ENCODE peak calls at places on chromosomes 3 and 15, in ten cellular contexts. I is NAMALWA; H is activated gamma-delta T cell; F is AG08396; M is NCI-H510A treated with DMSO at 0.1 percent for 48 hours; Y is T-helper 1 cell; E is upper lobe of right lung; V is cardiac muscle cell; L is posterior vena cava; J is stimulated activated CD4-positive, alpha-beta T cell treated with anti-CD3 and anti-CD28 coated beads, Interleukin-2, amount 100 ng/mL, for 4 hours. N is an unnamed sample.

GRCh38 chr15:73716417-73716816 is 32.2 kb downstream of the CD276 start:
- DNase-seq in I (no peak), H (no peak), F (no peak), M (peak; percentile 2), Y (no peak), E (peak; percentile 89), V (peak; percentile 58), L (no peak), J (no peak), N (no peak)

GRCh38 chr3:161915283-161915682 is 418.7 kb downstream of the OTOL1 start:
- DNase-seq in I (no peak), H (no peak), F (no peak), M (no peak), Y (no peak), E (no peak), V (no peak), L (no peak), J (no peak), N (no peak)

GRCh38 chr3:10601131-10601856 is 95.9 kb upstream of the ATP2B2 start:
- DNase-seq in I (no peak), H (no peak), F (no peak), M (no peak), Y (no peak), E (no peak), V (no peak), L (peak; percentile 64), J (no peak), N (no peak)

GRCh38 chr15:66819084-66819483 is 117.0 kb downstream of the SMAD6 start:
- DNase-seq in I (no peak), H (no peak), F (no peak), M (no peak), Y (no peak), E (peak; percentile 68), V (no peak), L (no peak), J (no peak), N (no peak)

GRCh38 chr15:99504823-99505551 is 60.8 kb upstream of the MEF2A start:
- DNase-seq in I (peak; percentile 77), H (no peak), F (no peak), M (no peak), Y (no peak), E (no peak), V (no peak), L (no peak), J (no peak), N (peak; percentile 90)

GRCh38 chr15:88255496-88256171 is 905 bp downstream of the NTRK3 start:
- DNase-seq in I (no peak), H (no peak), F (peak; percentile 61), M (no peak), Y (no peak), E (peak; percentile 70), V (peak; percentile 82), L (peak; percentile 83), J (no peak), N (no peak)

GRCh38 chr15:85757939-85758654 is 36.6 kb downstream of the KLHL25 start:
- DNase-seq in I (no peak), H (no peak), F (no peak), M (no peak), Y (no peak), E (peak; percentile 57), V (no peak), L (peak; percentile 62), J (no peak), N (no peak)

GRCh38 chr15:81235781-81236507 is 39.3 kb downstream of the IL16 start:
- DNase-seq in I (no peak), H (no peak), F (peak; percentile 80), M (no peak), Y (no peak), E (no peak), V (no peak), L (peak; percentile 86), J (no peak), N (no peak)

GRCh38 chr3:64998317-64998716 is 310.5 kb upstream of the ADAMTS9 start:
- DNase-seq in I (no peak), H (no peak), F (no peak), M (no peak), Y (no peak), E (no peak), V (no peak), L (no peak), J (no peak), N (no peak)

GRCh38 chr3:152382312-152383135 is 113.8 kb downstream of the MBNL1 start:
- DNase-seq in I (no peak), H (no peak), F (no peak), M (no peak), Y (no peak), E (no peak), V (no peak), L (no peak), J (no peak), N (peak; percentile 51)

GRCh38 chr3:64030741-64031140 is 7.4 kb upstream of the PSMD6 start:
- DNase-seq in I (peak; percentile 72), H (peak; percentile 19), F (peak; percentile 74), M (peak; percentile 66), Y (peak; percentile 73), E (peak; percentile 80), V (peak; percentile 77), L (peak; percentile 87), J (peak; percentile 75), N (peak; percentile 92)

GRCh38 chr3:195041871-195042740 is 228.9 kb downstream of the XXYLT1 start:
- DNase-seq in I (no peak), H (no peak), F (no peak), M (no peak), Y (no peak), E (peak; percentile 27), V (peak; percentile 34), L (peak; percentile 40), J (no peak), N (no peak)

GRCh38 chr15:88989578-88989977 is 76.4 kb upstream of the MFGE8 start:
- DNase-seq in I (no peak), H (no peak), F (peak; percentile 35), M (no peak), Y (no peak), E (no peak), V (no peak), L (no peak), J (no peak), N (no peak)

GRCh38 chr3:27138562-27138961 is 230.6 kb downstream of the NEK10 start:
- DNase-seq in I (no peak), H (no peak), F (no peak), M (no peak), Y (no peak), E (no peak), V (no peak), L (no peak), J (no peak), N (no peak)

GRCh38 chr3:158765518-158766205 is 33.4 kb upstream of the RARRES1 start:
- DNase-seq in I (no peak), H (no peak), F (no peak), M (no peak), Y (no peak), E (no peak), V (no peak), L (no peak), J (no peak), N (no peak)

GRCh38 chr3:118801899-118802298 is 232.7 kb downstream of the IGSF11 start:
- DNase-seq in I (no peak), H (no peak), F (no peak), M (no peak), Y (no peak), E (no peak), V (no peak), L (no peak), J (no peak), N (no peak)

GRCh38 chr15:31350771-31351170 is 24.1 kb downstream of the KLF13 start:
- DNase-seq in I (no peak), H (no peak), F (no peak), M (no peak), Y (no peak), E (no peak), V (no peak), L (no peak), J (no peak), N (no peak)

GRCh38 chr3:112858410-112859069 is 11.9 kb upstream of the CD200R1L start:
- DNase-seq in I (peak; percentile 7), H (no peak), F (no peak), M (no peak), Y (no peak), E (no peak), V (no peak), L (no peak), J (no peak), N (no peak)

GRCh38 chr3:166456291-166456690 is 619.1 kb upstream of the BCHE start:
- DNase-seq in I (no peak), H (no peak), F (no peak), M (no peak), Y (no peak), E (no peak), V (no peak), L (no peak), J (no peak), N (no peak)

GRCh38 chr15:41653760-41654159 is 6.4 kb upstream of the MGA start:
- DNase-seq in I (no peak), H (no peak), F (no peak), M (no peak), Y (no peak), E (no peak), V (no peak), L (no peak), J (no peak), N (no peak)

GRCh38 chr3:86793786-86794185 is 197.2 kb downstream of the VGLL3 start:
- DNase-seq in I (no peak), H (no peak), F (peak; percentile 65), M (no peak), Y (no peak), E (no peak), V (peak; percentile 28), L (no peak), J (no peak), N (no peak)

GRCh38 chr15:46708226-46708625 is 1009.1 kb upstream of the SEMA6D start:
- DNase-seq in I (no peak), H (no peak), F (no peak), M (no peak), Y (no peak), E (no peak), V (no peak), L (no peak), J (no peak), N (no peak)

GRCh38 chr3:125386811-125387210 is 11.7 kb upstream of the ZNF148 start:
- DNase-seq in I (no peak), H (no peak), F (peak; percentile 47), M (no peak), Y (no peak), E (no peak), V (no peak), L (no peak), J (no peak), N (peak; percentile 28)

GRCh38 chr3:179651687-179652466 is 963 bp upstream of the USP13 start:
- DNase-seq in I (no peak), H (no peak), F (no peak), M (no peak), Y (no peak), E (no peak), V (no peak), L (no peak), J (no peak), N (peak; percentile 58)

GRCh38 chr3:64902991-64903390 is 215.2 kb upstream of the ADAMTS9 start:
- DNase-seq in I (no peak), H (no peak), F (no peak), M (no peak), Y (no peak), E (no peak), V (no peak), L (no peak), J (no peak), N (no peak)